ENCODE peak calls at places on chromosome X, in five cellular contexts. One of them, this sample, is unnamed.

GRCh38 chrX:86383681-86384540 is 235.7 kb downstream of the DACH2 start:
- DNase-seq in brain microvascular endothelial cell: no peak
- DNase-seq in bronchial epithelial cell: no peak
- DNase-seq in endodermal cell: no peak
- DNase-seq in dorsolateral prefrontal cortex: no peak
- DNase-seq in this sample: no peak

GRCh38 chrX:115988825-115989224 is 181.7 kb upstream of the AGTR2 start:
- DNase-seq in brain microvascular endothelial cell: no peak
- DNase-seq in bronchial epithelial cell: no peak
- DNase-seq in endodermal cell: no peak
- DNase-seq in dorsolateral prefrontal cortex: no peak
- DNase-seq in this sample: no peak

GRCh38 chrX:13307041-13307440 is 12.8 kb downstream of the ATXN3L start:
- DNase-seq in brain microvascular endothelial cell: no peak
- DNase-seq in bronchial epithelial cell: no peak
- DNase-seq in endodermal cell: no peak
- DNase-seq in dorsolateral prefrontal cortex: no peak
- DNase-seq in this sample: no peak

GRCh38 chrX:65745992-65746391 is 78.5 kb downstream of the MSN start:
- DNase-seq in brain microvascular endothelial cell: no peak
- DNase-seq in bronchial epithelial cell: no peak
- DNase-seq in endodermal cell: peak
- DNase-seq in dorsolateral prefrontal cortex: no peak
- DNase-seq in this sample: no peak

GRCh38 chrX:17081969-17082368 is 135.5 kb downstream of the REPS2 start:
- DNase-seq in brain microvascular endothelial cell: no peak
- DNase-seq in bronchial epithelial cell: no peak
- DNase-seq in endodermal cell: no peak
- DNase-seq in dorsolateral prefrontal cortex: no peak
- DNase-seq in this sample: no peak

GRCh38 chrX:13357925-13358324 is 38.1 kb upstream of the ATXN3L start:
- DNase-seq in brain microvascular endothelial cell: peak
- DNase-seq in bronchial epithelial cell: peak
- DNase-seq in endodermal cell: no peak
- DNase-seq in dorsolateral prefrontal cortex: no peak
- DNase-seq in this sample: no peak

GRCh38 chrX:134971926-134972325 is 18.9 kb upstream of the SMIM10 start:
- DNase-seq in brain microvascular endothelial cell: peak
- DNase-seq in bronchial epithelial cell: peak
- DNase-seq in endodermal cell: no peak
- DNase-seq in dorsolateral prefrontal cortex: no peak
- DNase-seq in this sample: no peak

GRCh38 chrX:13059269-13059668 is 14.8 kb upstream of the FAM9C start:
- DNase-seq in brain microvascular endothelial cell: no peak
- DNase-seq in bronchial epithelial cell: no peak
- DNase-seq in endodermal cell: no peak
- DNase-seq in dorsolateral prefrontal cortex: no peak
- DNase-seq in this sample: no peak

GRCh38 chrX:136028383-136028984 is 43.2 kb downstream of the SLC9A6 start:
- DNase-seq in brain microvascular endothelial cell: no peak
- DNase-seq in bronchial epithelial cell: peak
- DNase-seq in endodermal cell: no peak
- DNase-seq in dorsolateral prefrontal cortex: no peak
- DNase-seq in this sample: no peak

GRCh38 chrX:130788786-130789581 is 114.0 kb downstream of the ENOX2 start:
- DNase-seq in brain microvascular endothelial cell: no peak
- DNase-seq in bronchial epithelial cell: no peak
- DNase-seq in endodermal cell: no peak
- DNase-seq in dorsolateral prefrontal cortex: no peak
- DNase-seq in this sample: no peak

GRCh38 chrX:53087378-53087777 is 5.2 kb downstream of the TSPYL2 start:
- DNase-seq in brain microvascular endothelial cell: no peak
- DNase-seq in bronchial epithelial cell: no peak
- DNase-seq in endodermal cell: no peak
- DNase-seq in dorsolateral prefrontal cortex: no peak
- DNase-seq in this sample: no peak

GRCh38 chrX:3522016-3522690 is 175.7 kb upstream of the MXRA5 start:
- DNase-seq in brain microvascular endothelial cell: peak
- DNase-seq in bronchial epithelial cell: no peak
- DNase-seq in endodermal cell: no peak
- DNase-seq in dorsolateral prefrontal cortex: no peak
- DNase-seq in this sample: no peak

GRCh38 chrX:100663651-100664050 is 19.7 kb downstream of the SRPX2 start:
- DNase-seq in brain microvascular endothelial cell: no peak
- DNase-seq in bronchial epithelial cell: peak
- DNase-seq in endodermal cell: no peak
- DNase-seq in dorsolateral prefrontal cortex: no peak
- DNase-seq in this sample: no peak

GRCh38 chrX:14496674-14497073 is 32.7 kb upstream of the GLRA2 start:
- DNase-seq in brain microvascular endothelial cell: peak
- DNase-seq in bronchial epithelial cell: no peak
- DNase-seq in endodermal cell: no peak
- DNase-seq in dorsolateral prefrontal cortex: no peak
- DNase-seq in this sample: no peak

GRCh38 chrX:149370097-149370496 is 135.0 kb downstream of the IDS start:
- DNase-seq in brain microvascular endothelial cell: no peak
- DNase-seq in bronchial epithelial cell: no peak
- DNase-seq in endodermal cell: no peak
- DNase-seq in dorsolateral prefrontal cortex: no peak
- DNase-seq in this sample: no peak

GRCh38 chrX:153903238-153903980 is 1.1 kb upstream of the AVPR2 start:
- DNase-seq in brain microvascular endothelial cell: no peak
- DNase-seq in bronchial epithelial cell: no peak
- DNase-seq in endodermal cell: peak
- DNase-seq in dorsolateral prefrontal cortex: no peak
- DNase-seq in this sample: no peak

GRCh38 chrX:10832103-10832502 is 211.7 kb upstream of the MID1 start:
- DNase-seq in brain microvascular endothelial cell: no peak
- DNase-seq in bronchial epithelial cell: no peak
- DNase-seq in endodermal cell: no peak
- DNase-seq in dorsolateral prefrontal cortex: no peak
- DNase-seq in this sample: no peak

GRCh38 chrX:23246001-23246400 is 88.6 kb upstream of the PTCHD1 start:
- DNase-seq in brain microvascular endothelial cell: peak
- DNase-seq in bronchial epithelial cell: no peak
- DNase-seq in endodermal cell: no peak
- DNase-seq in dorsolateral prefrontal cortex: no peak
- DNase-seq in this sample: no peak

GRCh38 chrX:136708348-136708747 is 60.4 kb downstream of the CD40LG start:
- DNase-seq in brain microvascular endothelial cell: no peak
- DNase-seq in bronchial epithelial cell: peak
- DNase-seq in endodermal cell: no peak
- DNase-seq in dorsolateral prefrontal cortex: no peak
- DNase-seq in this sample: no peak

DNA sequence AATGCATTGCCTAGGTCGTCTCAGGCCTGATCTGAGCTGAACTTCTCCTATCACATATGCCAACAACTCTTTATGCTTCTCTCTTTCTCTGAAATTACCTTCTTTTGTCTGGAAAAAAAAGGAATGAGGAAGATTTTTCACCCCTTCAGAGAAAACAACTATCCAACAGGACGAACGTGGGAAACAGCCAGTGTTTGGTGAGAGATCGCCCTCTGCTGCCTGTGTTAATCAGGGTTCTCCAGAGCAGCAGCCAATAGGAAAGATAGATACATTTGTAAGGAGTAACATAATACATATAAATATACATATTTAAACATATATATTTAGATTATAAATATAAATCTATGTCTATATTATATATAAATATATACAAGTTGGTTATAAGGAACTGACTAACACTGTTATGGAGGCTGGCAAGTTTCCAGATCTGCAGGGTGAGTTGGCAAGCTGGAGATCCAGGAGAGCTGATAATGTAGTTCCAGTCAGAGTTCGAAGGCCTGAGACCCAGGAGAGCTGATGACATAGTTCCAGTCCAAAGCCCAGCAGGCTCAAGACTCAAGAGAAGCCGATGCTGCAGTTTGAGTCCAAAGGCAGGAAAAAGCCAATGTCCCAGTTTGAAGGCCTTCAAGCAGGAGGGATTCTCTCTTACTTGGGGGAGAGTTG is 13.3 kb downstream of the CETN2 start:
- DNase-seq in brain microvascular endothelial cell: peak
- DNase-seq in bronchial epithelial cell: peak
- DNase-seq in endodermal cell: peak
- DNase-seq in dorsolateral prefrontal cortex: no peak
- DNase-seq in this sample: no peak
- TF ChIP-seq CTCF in brain microvascular endothelial cell: peak
- TF ChIP-seq CTCF in bronchial epithelial cell: no peak
- TF ChIP-seq CTCF in endodermal cell: peak
- TF ChIP-seq CTCF in dorsolateral prefrontal cortex: no peak
- TF ChIP-seq CTCF in this sample: peak

GRCh38 chrX:131831185-131831520 is 191.9 kb upstream of the STK26 start:
- DNase-seq in brain microvascular endothelial cell: peak
- DNase-seq in bronchial epithelial cell: no peak
- DNase-seq in endodermal cell: no peak
- DNase-seq in dorsolateral prefrontal cortex: no peak
- DNase-seq in this sample: no peak

GRCh38 chrX:131827935-131828334 is 195.2 kb upstream of the STK26 start:
- DNase-seq in brain microvascular endothelial cell: peak
- DNase-seq in bronchial epithelial cell: no peak
- DNase-seq in endodermal cell: peak
- DNase-seq in dorsolateral prefrontal cortex: no peak
- DNase-seq in this sample: no peak

GRCh38 chrX:131826572-131826971 is 196.5 kb upstream of the STK26 start:
- DNase-seq in brain microvascular endothelial cell: no peak
- DNase-seq in bronchial epithelial cell: no peak
- DNase-seq in endodermal cell: no peak
- DNase-seq in dorsolateral prefrontal cortex: no peak
- DNase-seq in this sample: no peak

GRCh38 chrX:131828482-131828881 is 194.6 kb upstream of the STK26 start:
- DNase-seq in brain microvascular endothelial cell: no peak
- DNase-seq in bronchial epithelial cell: no peak
- DNase-seq in endodermal cell: no peak
- DNase-seq in dorsolateral prefrontal cortex: no peak
- DNase-seq in this sample: no peak

DNA sequence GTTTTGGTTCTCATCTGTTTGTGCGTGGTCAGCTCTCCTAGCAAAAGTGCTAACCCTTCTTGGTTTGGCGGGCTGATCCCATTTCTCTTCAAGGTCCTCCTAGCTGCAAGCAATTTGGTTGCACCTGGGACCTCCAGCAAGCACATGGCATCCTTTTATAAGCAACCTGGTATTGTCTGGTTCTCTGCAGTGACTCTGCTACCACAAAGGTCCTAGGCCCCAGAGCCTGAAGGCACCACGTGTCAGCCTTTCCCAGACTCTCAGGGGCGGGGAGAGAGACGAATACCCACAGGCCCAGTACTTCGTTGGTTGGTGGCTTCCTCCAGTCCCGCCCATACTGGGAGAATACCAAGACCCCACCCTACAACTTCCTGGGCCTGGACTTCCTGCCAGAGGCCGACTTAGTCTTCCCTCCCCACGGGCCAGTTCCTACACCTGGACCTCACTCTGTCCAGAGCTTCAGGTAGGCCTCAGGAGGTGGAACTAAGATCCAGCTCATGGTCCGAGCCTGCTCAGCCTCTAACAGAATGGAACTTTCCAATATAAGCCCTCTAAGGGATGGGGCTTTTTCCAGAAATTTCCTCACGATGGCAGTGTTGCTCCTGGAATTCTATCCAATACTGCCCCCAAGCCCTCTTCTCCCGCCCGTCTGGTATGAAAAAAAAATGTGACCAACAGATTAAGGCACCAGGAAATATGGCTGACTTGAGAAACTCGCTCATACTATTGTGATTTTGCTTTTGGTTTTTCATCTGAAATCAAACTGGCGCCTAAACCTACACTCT is 192.5 kb upstream of the STK26 start:
- DNase-seq in brain microvascular endothelial cell: peak
- DNase-seq in bronchial epithelial cell: peak
- DNase-seq in endodermal cell: peak
- DNase-seq in dorsolateral prefrontal cortex: peak
- DNase-seq in this sample: no peak
- H3K4me3 ChIP-seq in brain microvascular endothelial cell: peak
- H3K4me3 ChIP-seq in bronchial epithelial cell: no peak
- H3K4me3 ChIP-seq in endodermal cell: peak
- H3K4me3 ChIP-seq in dorsolateral prefrontal cortex: peak
- H3K4me3 ChIP-seq in this sample: no peak

GRCh38 chrX:106247162-106247561 is 79.1 kb downstream of the PWWP3B start:
- DNase-seq in brain microvascular endothelial cell: peak
- DNase-seq in bronchial epithelial cell: peak
- DNase-seq in endodermal cell: no peak
- DNase-seq in dorsolateral prefrontal cortex: no peak
- DNase-seq in this sample: no peak
- TF ChIP-seq CTCF in brain microvascular endothelial cell: no peak
- TF ChIP-seq CTCF in bronchial epithelial cell: no peak
- TF ChIP-seq CTCF in endodermal cell: no peak
- TF ChIP-seq CTCF in dorsolateral prefrontal cortex: no peak
- TF ChIP-seq CTCF in this sample: no peak

DNA sequence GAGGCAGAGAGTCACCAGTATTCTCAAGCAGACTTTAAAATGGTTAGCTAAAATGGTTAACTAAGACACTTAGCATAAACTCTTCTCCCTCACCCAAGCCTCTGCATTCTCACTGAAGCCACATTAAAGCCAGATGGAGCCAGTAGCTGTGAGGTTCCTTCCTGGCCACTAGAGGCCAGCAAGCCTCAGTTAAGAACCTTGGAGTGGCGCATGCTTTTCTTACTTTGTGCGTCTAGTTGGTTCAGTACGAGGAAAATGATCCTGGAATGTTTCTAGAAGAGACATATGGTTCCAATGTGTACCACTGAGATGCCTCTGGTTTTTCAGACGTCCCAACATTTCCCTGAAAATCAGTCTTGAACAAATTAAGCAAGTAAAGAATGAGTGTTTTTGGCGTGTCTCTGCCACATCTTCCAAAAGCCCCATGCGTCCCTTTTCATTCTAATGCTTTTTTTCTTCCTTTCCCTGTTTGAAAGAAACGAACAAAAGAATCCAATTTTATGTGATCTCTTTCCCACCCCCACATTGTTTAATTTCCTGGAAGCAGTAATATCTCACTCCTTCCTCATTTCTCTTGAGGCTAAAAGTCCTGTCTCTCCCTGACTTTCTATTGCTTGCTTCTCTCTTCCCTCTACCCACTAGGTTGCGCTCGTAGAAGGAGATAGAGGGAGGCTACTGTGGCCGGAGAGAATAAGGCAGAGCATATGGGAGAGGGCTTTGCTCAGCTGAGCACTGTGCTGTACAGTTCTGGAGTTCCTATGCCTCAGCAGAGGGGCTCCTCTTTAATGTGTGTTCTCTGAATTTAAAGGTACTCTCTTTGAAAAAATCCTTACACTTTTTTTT is 82.9 kb upstream of the TAB3 start:
- DNase-seq in brain microvascular endothelial cell: peak
- DNase-seq in bronchial epithelial cell: peak
- DNase-seq in endodermal cell: peak
- DNase-seq in dorsolateral prefrontal cortex: no peak
- DNase-seq in this sample: peak
- H3K4me3 ChIP-seq in brain microvascular endothelial cell: no peak
- H3K4me3 ChIP-seq in bronchial epithelial cell: no peak
- H3K4me3 ChIP-seq in endodermal cell: no peak
- H3K4me3 ChIP-seq in dorsolateral prefrontal cortex: peak
- H3K4me3 ChIP-seq in this sample: no peak

DNA sequence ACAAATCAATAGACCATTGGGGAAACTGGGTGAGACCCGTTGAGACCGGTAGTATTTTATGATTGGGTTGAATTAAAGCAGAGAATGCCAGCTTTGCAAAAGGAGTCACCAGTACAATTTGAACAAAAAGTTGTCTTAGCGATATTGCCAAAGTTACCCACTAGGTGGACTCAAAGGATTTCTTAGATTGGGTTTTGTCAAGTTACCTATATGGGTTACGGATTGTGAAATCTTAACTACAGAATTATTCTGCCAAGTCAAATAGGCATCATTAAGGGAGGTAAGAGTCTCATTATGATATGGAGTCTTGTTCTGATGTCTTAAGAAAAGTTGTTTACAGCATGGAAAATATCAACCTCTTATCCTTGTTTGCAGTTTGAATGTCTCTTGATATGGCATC is 15.0 kb upstream of the CT47A1 start:
- DNase-seq in brain microvascular endothelial cell: no peak
- DNase-seq in bronchial epithelial cell: peak
- DNase-seq in endodermal cell: no peak
- DNase-seq in dorsolateral prefrontal cortex: no peak
- DNase-seq in this sample: no peak
- TF ChIP-seq CTCF in brain microvascular endothelial cell: no peak
- TF ChIP-seq CTCF in bronchial epithelial cell: peak
- TF ChIP-seq CTCF in endodermal cell: peak
- TF ChIP-seq CTCF in dorsolateral prefrontal cortex: no peak
- TF ChIP-seq CTCF in this sample: no peak

This sample was measured in HFF-Myc.